ENCODE peak calls at places on chromosomes 1 and 21, in five cellular contexts. N, I, D, F and B are unnamed samples. For H3K4me1, the result is how much of the 10 kb centered on the place peaks cover.

GRCh38 chr1:54979327-54979891 is 1.0 kb upstream of the TMEM61 start:
- DNase-seq in N (no peak), I (no peak), D (no peak), F (peak), B (no peak)

GRCh38 chr1:29365906-29366670 is 129.8 kb downstream of the PTPRU start:
- DNase-seq in N (no peak), I (no peak), D (no peak), F (no peak), B (no peak)

GRCh38 chr1:93827633-93828436 is 51.2 kb downstream of the DNTTIP2 start:
- DNase-seq in N (no peak), I (no peak), D (no peak), F (no peak), B (no peak)

GRCh38 chr1:111486431-111486830 is 12.6 kb downstream of the C1orf162 start:
- DNase-seq in N (no peak), I (no peak), D (no peak), F (no peak), B (no peak)

GRCh38 chr1:157496121-157496526 is 56.2 kb downstream of the FCRL5 start:
- DNase-seq in N (no peak), I (no peak), D (no peak), F (no peak), B (no peak)

GRCh38 chr1:174209347-174210187 is 50.2 kb downstream of the RABGAP1L start:
- DNase-seq in N (no peak), I (no peak), D (no peak), F (no peak), B (no peak)

GRCh38 chr1:8951246-8951645 is 5.6 kb downstream of the CA6 start:
- DNase-seq in N (no peak), I (no peak), D (no peak), F (no peak), B (no peak)

GRCh38 chr1:111032295-111032897 is 68.7 kb upstream of the LRIF1 start:
- DNase-seq in N (no peak), I (peak), D (no peak), F (no peak), B (no peak)

GRCh38 chr1:234661249-234661928 is 51.4 kb upstream of the IRF2BP2 start:
- DNase-seq in N (no peak), I (no peak), D (no peak), F (no peak), B (no peak)

GRCh38 chr1:29966526-29967045 is 730.3 kb downstream of the PTPRU start:
- DNase-seq in N (no peak), I (no peak), D (no peak), F (peak), B (no peak)

GRCh38 chr1:219120625-219121544 is 52.8 kb upstream of the LYPLAL1 start:
- DNase-seq in N (peak), I (no peak), D (peak), F (peak), B (no peak)

GRCh38 chr1:244236101-244236500 is 185.0 kb downstream of the ZBTB18 start:
- DNase-seq in N (no peak), I (no peak), D (no peak), F (no peak), B (no peak)

GRCh38 chr1:209937996-209938959 is at the start of gene SYT14:
- DNase-seq in N (no peak), I (no peak), D (no peak), F (no peak), B (no peak)

GRCh38 chr21:32712043-32712442 is 15.8 kb downstream of the SYNJ1 start:
- DNase-seq in N (no peak), I (no peak), D (no peak), F (no peak), B (no peak)

DNA sequence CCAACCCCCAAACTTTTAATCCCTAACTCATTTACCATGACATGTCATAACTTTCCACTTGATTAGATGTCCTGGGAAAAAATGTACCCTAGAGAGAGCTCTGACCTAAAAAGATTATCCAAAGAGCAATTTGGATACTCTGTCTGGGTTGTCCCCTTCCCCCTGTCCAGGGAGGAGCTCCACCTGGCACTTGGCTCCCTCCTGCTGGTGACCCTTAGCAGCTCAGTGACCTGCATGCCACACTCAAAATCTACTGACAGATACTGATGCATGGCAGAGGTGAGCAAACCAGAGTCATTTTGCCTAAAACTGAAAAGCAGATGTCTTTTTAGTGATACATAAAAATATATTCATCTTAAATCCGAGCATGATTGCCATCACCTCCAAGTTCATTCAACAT is 442.3 kb upstream of the CHRM3 start:
- DNase-seq in N (no peak), I (no peak), D (no peak), F (no peak), B (no peak)
- TF ChIP-seq CTCF in N (no peak), I (no peak), D (no peak), F (no peak), B (no peak)

GRCh38 chr1:51237714-51238403 is 1.8 kb downstream of the RNF11 start:
- DNase-seq in N (no peak), I (peak), D (no peak), F (no peak), B (no peak)
- H3K4me1 ChIP-seq in N (under half), I (under half), D (under half), F (under half), B (half or more)

GRCh38 chr1:52552505-52553371 is at the start of gene TUT4:
- DNase-seq in N (peak), I (peak), D (peak), F (peak), B (peak)
- TF ChIP-seq CTCF in N (no peak), I (no peak), D (no peak), F (no peak), B (no peak)

GRCh38 chr1:32350785-32351076 is 11.6 kb downstream of the FAM229A start:
- DNase-seq in N (no peak), I (no peak), D (peak), F (no peak), B (no peak)
- H3K4me1 ChIP-seq in N (under half), I (under half), D (under half), F (under half), B (under half)

GRCh38 chr1:221708987-221709386 is 32.9 kb downstream of the DUSP10 start:
- DNase-seq in N (peak), I (no peak), D (no peak), F (no peak), B (peak)

GRCh38 chr1:221708076-221708571 is 33.8 kb downstream of the DUSP10 start:
- DNase-seq in N (no peak), I (no peak), D (no peak), F (no peak), B (no peak)

GRCh38 chr1:221706862-221707582 is 34.9 kb downstream of the DUSP10 start:
- DNase-seq in N (peak), I (no peak), D (no peak), F (no peak), B (no peak)

GRCh38 chr1:221704291-221704690 is 37.6 kb downstream of the DUSP10 start:
- DNase-seq in N (no peak), I (no peak), D (no peak), F (no peak), B (no peak)

GRCh38 chr1:221706191-221706590 is 35.7 kb downstream of the DUSP10 start:
- DNase-seq in N (no peak), I (no peak), D (no peak), F (no peak), B (no peak)
- TF ChIP-seq CTCF in N (no peak), I (no peak), D (no peak), F (no peak), B (no peak)

DNA sequence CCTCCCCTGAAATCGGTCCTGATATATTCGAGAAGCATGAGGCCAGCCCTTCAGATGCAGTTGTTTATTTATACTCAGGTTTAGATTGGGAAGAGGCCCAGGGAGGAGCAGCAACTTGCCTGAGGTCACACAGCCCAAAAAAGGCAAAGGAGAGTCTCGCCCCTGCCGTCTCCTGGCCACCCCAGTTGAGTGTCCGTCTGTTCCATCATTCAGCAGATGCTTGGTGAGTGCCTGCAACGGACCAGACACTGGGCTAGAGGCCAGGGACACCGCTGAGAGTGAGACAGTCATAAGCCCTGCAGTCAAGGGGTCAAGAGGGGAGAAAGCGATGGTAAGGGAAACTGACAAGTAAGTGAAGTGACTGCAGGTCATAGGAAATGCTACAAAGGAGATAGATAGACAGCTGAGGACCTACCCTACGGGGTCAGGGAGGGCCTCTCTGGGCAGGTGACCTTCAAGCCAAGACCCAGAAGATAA is 15.4 kb upstream of the SELENON start:
- DNase-seq in N (no peak), I (no peak), D (no peak), F (no peak), B (peak)
- H3K4me1 ChIP-seq in N (under half), I (under half), D (under half), F (under half), B (under half)

GRCh38 chr1:204241050-204241449 is 27.3 kb upstream of the GOLT1A start:
- DNase-seq in N (no peak), I (peak), D (no peak), F (no peak), B (no peak)
- TF ChIP-seq CTCF in N (no peak), I (no peak), D (no peak), F (no peak), B (no peak)

GRCh38 chr1:16249838-16250241 is 12.9 kb upstream of the CPLANE2 start:
- DNase-seq in N (peak), I (peak), D (peak), F (peak), B (no peak)

GRCh38 chr1:16248603-16249534 is 11.9 kb upstream of the CPLANE2 start:
- DNase-seq in N (peak), I (peak), D (peak), F (peak), B (peak)

GRCh38 chr1:16245476-16246196 is 8.7 kb upstream of the CPLANE2 start:
- DNase-seq in N (no peak), I (no peak), D (no peak), F (no peak), B (no peak)

GRCh38 chr1:16246961-16247360 is 10.0 kb upstream of the CPLANE2 start:
- DNase-seq in N (no peak), I (no peak), D (no peak), F (no peak), B (no peak)

DNA sequence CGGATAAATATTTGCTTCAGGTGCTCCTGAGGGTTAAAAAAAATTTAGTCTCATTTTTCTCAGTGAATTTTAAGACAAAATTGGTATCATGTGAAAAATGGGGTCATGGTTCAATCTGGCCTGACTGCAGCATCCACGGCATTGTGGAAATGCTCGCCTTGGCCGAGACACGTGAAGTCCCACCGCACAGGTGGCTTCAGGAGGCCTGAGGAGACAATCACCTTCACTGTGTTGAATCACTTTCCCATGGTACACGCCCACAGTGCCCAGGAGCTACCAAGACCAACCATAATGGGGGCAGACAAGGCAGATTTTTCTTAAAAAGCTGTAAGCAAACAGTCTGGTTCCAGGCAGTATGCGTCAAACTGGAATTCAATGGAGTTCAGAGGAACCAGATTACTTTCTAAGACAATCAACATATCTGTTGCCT is 11.0 kb upstream of the CPLANE2 start:
- DNase-seq in N (no peak), I (no peak), D (no peak), F (no peak), B (no peak)
- H3K4me1 ChIP-seq in N (under half), I (under half), D (under half), F (half or more), B (half or more)

DNA sequence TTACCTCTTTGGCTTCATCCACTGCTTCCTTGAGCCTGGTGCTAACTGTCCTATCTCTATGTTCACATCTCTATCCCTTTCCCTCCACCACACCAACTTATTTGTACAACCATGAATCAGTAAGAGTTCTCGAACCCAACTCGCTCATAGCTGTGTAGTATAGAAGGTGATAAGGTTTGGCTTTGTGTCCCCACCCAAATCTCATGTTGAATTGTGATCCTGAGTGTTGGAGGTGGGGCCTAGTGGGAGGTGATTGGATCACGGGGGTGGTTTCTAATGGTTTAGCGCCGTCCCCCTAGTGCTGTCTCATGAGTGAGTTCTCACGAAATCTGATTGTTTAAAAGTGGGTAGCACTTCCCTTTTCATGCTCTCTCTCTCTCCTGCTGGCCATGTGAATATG is 235.6 kb upstream of the FMN2 start:
- DNase-seq in N (no peak), I (no peak), D (no peak), F (no peak), B (no peak)
- TF ChIP-seq CTCF in N (no peak), I (no peak), D (no peak), F (no peak), B (no peak)

GRCh38 chr1:5658340-5659316 is 333.6 kb downstream of the NPHP4 start:
- DNase-seq in N (no peak), I (no peak), D (no peak), F (no peak), B (no peak)

GRCh38 chr1:5661196-5662130 is 330.8 kb downstream of the NPHP4 start:
- DNase-seq in N (no peak), I (no peak), D (no peak), F (no peak), B (no peak)

GRCh38 chr1:5662362-5663126 is 329.7 kb downstream of the NPHP4 start:
- DNase-seq in N (no peak), I (no peak), D (no peak), F (no peak), B (no peak)

GRCh38 chr1:5659606-5660005 is 332.6 kb downstream of the NPHP4 start:
- DNase-seq in N (no peak), I (no peak), D (no peak), F (no peak), B (no peak)

GRCh38 chr1:5660141-5660935 is 331.9 kb downstream of the NPHP4 start:
- DNase-seq in N (no peak), I (peak), D (no peak), F (no peak), B (peak)
- H3K4me1 ChIP-seq in N (under half), I (under half), D (under half), F (under half), B (under half)